ENCODE peak calls at places on chromosomes 7 and 10, in six cellular contexts. One of them, this sample, is unnamed.

GRCh38 chr7:44548893-44549292 is 7.8 kb upstream of the NPC1L1 start:
- DNase-seq in neuronal stem cell: no peak
- DNase-seq in mesenchymal stem cell: no peak
- DNase-seq in H9: no peak
- DNase-seq in H1: no peak
- DNase-seq in trophoblast cell: no peak
- DNase-seq in this sample: no peak

GRCh38 chr10:124527996-124528395 is 66.4 kb downstream of the LHPP start:
- DNase-seq in neuronal stem cell: no peak
- DNase-seq in mesenchymal stem cell: no peak
- DNase-seq in H9: no peak
- DNase-seq in H1: no peak
- DNase-seq in trophoblast cell: no peak
- DNase-seq in this sample: no peak

GRCh38 chr10:80585812-80586211 is 48.1 kb downstream of the SH2D4B start:
- DNase-seq in neuronal stem cell: no peak
- DNase-seq in mesenchymal stem cell: no peak
- DNase-seq in H9: no peak
- DNase-seq in H1: no peak
- DNase-seq in trophoblast cell: no peak
- DNase-seq in this sample: no peak

GRCh38 chr10:87551324-87551723 is 46.6 kb downstream of the MINPP1 start:
- DNase-seq in neuronal stem cell: no peak
- DNase-seq in mesenchymal stem cell: no peak
- DNase-seq in H9: no peak
- DNase-seq in H1: no peak
- DNase-seq in trophoblast cell: no peak
- DNase-seq in this sample: no peak

GRCh38 chr10:63115732-63116383 is 17.3 kb upstream of the NRBF2 start:
- DNase-seq in neuronal stem cell: peak; percentile 53
- DNase-seq in mesenchymal stem cell: peak; percentile 74
- DNase-seq in H9: no peak
- DNase-seq in H1: no peak
- DNase-seq in trophoblast cell: peak; percentile 86
- DNase-seq in this sample: peak; percentile 75

GRCh38 chr10:13414855-13415254 is 66.8 kb upstream of the SEPHS1 start:
- DNase-seq in neuronal stem cell: no peak
- DNase-seq in mesenchymal stem cell: peak; percentile 16
- DNase-seq in H9: peak; percentile 69
- DNase-seq in H1: no peak
- DNase-seq in trophoblast cell: peak; percentile 64
- DNase-seq in this sample: no peak

GRCh38 chr7:78225534-78225933 is 427.0 kb downstream of the PHTF2 start:
- DNase-seq in neuronal stem cell: no peak
- DNase-seq in mesenchymal stem cell: peak; percentile 24
- DNase-seq in H9: no peak
- DNase-seq in H1: no peak
- DNase-seq in trophoblast cell: no peak
- DNase-seq in this sample: peak; percentile 59

GRCh38 chr10:74177140-74177677 is 26.2 kb downstream of the ADK start:
- DNase-seq in neuronal stem cell: no peak
- DNase-seq in mesenchymal stem cell: peak; percentile 52
- DNase-seq in H9: no peak
- DNase-seq in H1: no peak
- DNase-seq in trophoblast cell: peak; percentile 91
- DNase-seq in this sample: peak; percentile 17

GRCh38 chr7:50217961-50218360 is 86.6 kb upstream of the IKZF1 start:
- DNase-seq in neuronal stem cell: no peak
- DNase-seq in mesenchymal stem cell: no peak
- DNase-seq in H9: no peak
- DNase-seq in H1: no peak
- DNase-seq in trophoblast cell: no peak
- DNase-seq in this sample: no peak

GRCh38 chr7:37428681-37429434 is 19.8 kb downstream of the ELMO1 start:
- DNase-seq in neuronal stem cell: no peak
- DNase-seq in mesenchymal stem cell: no peak
- DNase-seq in H9: no peak
- DNase-seq in H1: no peak
- DNase-seq in trophoblast cell: no peak
- DNase-seq in this sample: no peak

GRCh38 chr7:37427276-37427940 is 21.3 kb downstream of the ELMO1 start:
- DNase-seq in neuronal stem cell: no peak
- DNase-seq in mesenchymal stem cell: no peak
- DNase-seq in H9: no peak
- DNase-seq in H1: no peak
- DNase-seq in trophoblast cell: no peak
- DNase-seq in this sample: no peak

GRCh38 chr7:37424532-37424931 is 24.1 kb downstream of the ELMO1 start:
- DNase-seq in neuronal stem cell: no peak
- DNase-seq in mesenchymal stem cell: no peak
- DNase-seq in H9: no peak
- DNase-seq in H1: no peak
- DNase-seq in trophoblast cell: no peak
- DNase-seq in this sample: no peak

GRCh38 chr7:37424995-37425394 is 23.7 kb downstream of the ELMO1 start:
- DNase-seq in neuronal stem cell: no peak
- DNase-seq in mesenchymal stem cell: no peak
- DNase-seq in H9: no peak
- DNase-seq in H1: no peak
- DNase-seq in trophoblast cell: peak; percentile 60
- DNase-seq in this sample: no peak

DNA sequence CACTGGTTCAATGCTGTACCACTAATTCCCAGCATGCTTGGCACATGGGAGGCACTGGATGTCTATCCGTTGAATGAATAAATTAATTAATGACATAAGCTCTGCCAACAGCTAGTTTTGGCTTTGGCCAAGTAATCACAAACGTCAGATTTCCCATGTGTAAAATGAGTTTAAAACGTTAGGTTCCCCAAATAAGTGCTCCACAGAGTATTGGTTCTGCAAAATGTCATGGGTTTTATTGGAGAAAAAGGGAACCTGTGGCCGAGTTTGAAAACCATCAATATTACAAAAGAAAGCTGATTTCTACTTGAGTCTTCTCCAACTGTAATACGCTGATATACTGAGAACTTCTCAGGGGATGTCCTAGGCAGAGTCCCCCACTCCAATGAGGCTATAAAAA is 23.2 kb downstream of the ELMO1 start:
- DNase-seq in neuronal stem cell: no peak
- DNase-seq in mesenchymal stem cell: no peak
- DNase-seq in H9: no peak
- DNase-seq in H1: no peak
- DNase-seq in trophoblast cell: peak; percentile 21
- DNase-seq in this sample: no peak
- H4K91ac ChIP-seq in neuronal stem cell: no peak overlapping the region
- H4K91ac ChIP-seq in mesenchymal stem cell: no peak overlapping the region
- H4K91ac ChIP-seq in H9: no peak overlapping the region
- H4K91ac ChIP-seq in H1: no peak overlapping the region
- H4K91ac ChIP-seq in trophoblast cell: no peak overlapping the region
- H4K91ac ChIP-seq in this sample: no peak overlapping the region

GRCh38 chr7:101154693-101155102 is 422 bp downstream of the AP1S1 start:
- DNase-seq in neuronal stem cell: no peak
- DNase-seq in mesenchymal stem cell: no peak
- DNase-seq in H9: no peak
- DNase-seq in H1: no peak
- DNase-seq in trophoblast cell: no peak
- DNase-seq in this sample: no peak
- H2BK120ac ChIP-seq in neuronal stem cell: peak overlapping the region; percentile 51
- H2BK120ac ChIP-seq in mesenchymal stem cell: peak overlapping the region; percentile 54
- H2BK120ac ChIP-seq in H9: no peak overlapping the region
- H2BK120ac ChIP-seq in H1: no peak overlapping the region
- H2BK120ac ChIP-seq in trophoblast cell: peak overlapping the region; percentile 89
- H2BK120ac ChIP-seq in this sample: peak overlapping the region; percentile 23

GRCh38 chr10:129857242-129857960 is 106.7 kb downstream of the EBF3 start:
- DNase-seq in neuronal stem cell: no peak
- DNase-seq in mesenchymal stem cell: no peak
- DNase-seq in H9: no peak
- DNase-seq in H1: no peak
- DNase-seq in trophoblast cell: no peak
- DNase-seq in this sample: no peak

GRCh38 chr10:129860396-129860795 is 103.7 kb downstream of the EBF3 start:
- DNase-seq in neuronal stem cell: no peak
- DNase-seq in mesenchymal stem cell: no peak
- DNase-seq in H9: no peak
- DNase-seq in H1: no peak
- DNase-seq in trophoblast cell: no peak
- DNase-seq in this sample: no peak

GRCh38 chr10:129855836-129856563 is 108.1 kb downstream of the EBF3 start:
- DNase-seq in neuronal stem cell: no peak
- DNase-seq in mesenchymal stem cell: no peak
- DNase-seq in H9: no peak
- DNase-seq in H1: no peak
- DNase-seq in trophoblast cell: no peak
- DNase-seq in this sample: no peak

GRCh38 chr10:129861776-129862530 is 102.1 kb downstream of the EBF3 start:
- DNase-seq in neuronal stem cell: no peak
- DNase-seq in mesenchymal stem cell: no peak
- DNase-seq in H9: no peak
- DNase-seq in H1: no peak
- DNase-seq in trophoblast cell: no peak
- DNase-seq in this sample: no peak

DNA sequence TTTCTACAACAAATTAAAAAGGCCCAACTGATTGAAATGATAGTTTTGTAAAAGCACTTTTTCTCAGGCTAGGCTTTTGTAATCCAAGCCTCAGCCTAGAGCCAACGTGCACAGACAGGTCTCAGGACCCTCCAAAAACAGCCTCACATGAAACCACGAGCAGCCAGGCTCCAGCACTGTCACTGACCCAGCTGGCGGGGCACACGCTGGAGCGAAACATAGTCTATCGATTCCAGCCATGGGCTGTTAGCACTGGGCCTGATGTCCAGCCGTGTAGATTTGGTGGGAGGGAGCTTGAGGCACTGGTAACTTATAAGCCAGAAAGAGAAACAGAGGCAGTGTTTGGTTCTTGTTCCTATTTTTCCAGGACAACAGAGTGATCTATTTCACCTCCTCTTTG is 104.5 kb downstream of the EBF3 start:
- DNase-seq in neuronal stem cell: no peak
- DNase-seq in mesenchymal stem cell: no peak
- DNase-seq in H9: no peak
- DNase-seq in H1: no peak
- DNase-seq in trophoblast cell: no peak
- DNase-seq in this sample: no peak
- H4K91ac ChIP-seq in neuronal stem cell: no peak overlapping the region
- H4K91ac ChIP-seq in mesenchymal stem cell: no peak overlapping the region
- H4K91ac ChIP-seq in H9: no peak overlapping the region
- H4K91ac ChIP-seq in H1: no peak overlapping the region
- H4K91ac ChIP-seq in trophoblast cell: no peak overlapping the region
- H4K91ac ChIP-seq in this sample: no peak overlapping the region

DNA sequence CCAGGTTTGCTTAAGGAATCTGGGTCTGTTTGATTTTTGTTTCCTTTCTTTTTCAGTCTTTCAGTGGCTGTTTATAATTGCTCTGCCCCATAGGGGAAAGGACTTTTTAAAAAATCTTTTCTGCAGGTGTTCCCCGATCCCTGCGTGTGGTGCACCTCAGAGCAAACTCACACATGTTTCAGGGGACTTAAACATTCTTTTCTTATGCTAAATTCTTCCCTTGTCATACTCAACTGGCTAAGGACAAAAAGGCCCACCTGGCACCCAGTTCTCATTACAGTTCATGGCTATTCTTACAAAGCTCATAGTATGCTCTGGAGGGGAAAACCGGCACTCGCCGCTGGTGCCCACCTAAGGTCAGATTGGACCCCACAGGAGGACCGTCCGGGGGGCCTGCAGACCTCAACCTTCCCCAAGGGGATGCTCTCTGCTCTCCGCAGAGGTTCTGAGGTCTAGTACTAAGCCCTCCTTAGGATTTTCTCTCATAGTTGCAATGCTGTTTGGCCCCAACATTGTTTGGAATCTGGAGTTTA is 220.3 kb downstream of the HGF start:
- DNase-seq in neuronal stem cell: no peak
- DNase-seq in mesenchymal stem cell: no peak
- DNase-seq in H9: peak; percentile 45
- DNase-seq in H1: no peak
- DNase-seq in trophoblast cell: no peak
- DNase-seq in this sample: no peak
- H2BK120ac ChIP-seq in neuronal stem cell: no peak overlapping the region
- H2BK120ac ChIP-seq in mesenchymal stem cell: no peak overlapping the region
- H2BK120ac ChIP-seq in H9: peak overlapping the region; percentile 86
- H2BK120ac ChIP-seq in H1: peak overlapping the region; percentile 33
- H2BK120ac ChIP-seq in trophoblast cell: no peak overlapping the region
- H2BK120ac ChIP-seq in this sample: no peak overlapping the region

GRCh38 chr10:97003151-97003803 is 171.2 kb downstream of the LCOR start:
- DNase-seq in neuronal stem cell: no peak
- DNase-seq in mesenchymal stem cell: no peak
- DNase-seq in H9: no peak
- DNase-seq in H1: no peak
- DNase-seq in trophoblast cell: no peak
- DNase-seq in this sample: no peak
- H4K91ac ChIP-seq in neuronal stem cell: no peak overlapping the region
- H4K91ac ChIP-seq in mesenchymal stem cell: no peak overlapping the region
- H4K91ac ChIP-seq in H9: no peak overlapping the region
- H4K91ac ChIP-seq in H1: no peak overlapping the region
- H4K91ac ChIP-seq in trophoblast cell: no peak overlapping the region
- H4K91ac ChIP-seq in this sample: no peak overlapping the region

GRCh38 chr10:110871236-110872084 is at the start of gene PDCD4:
- DNase-seq in neuronal stem cell: peak; percentile 99
- DNase-seq in mesenchymal stem cell: peak; percentile 98
- DNase-seq in H9: peak; percentile 100
- DNase-seq in H1: peak; percentile 97
- DNase-seq in trophoblast cell: peak; percentile 99
- DNase-seq in this sample: peak; percentile 96
- H2BK120ac ChIP-seq in neuronal stem cell: peak within 1 kb of the TSS; percentile 81
- H2BK120ac ChIP-seq in mesenchymal stem cell: peak within 1 kb of the TSS; percentile 80
- H2BK120ac ChIP-seq in H9: peak within 1 kb of the TSS; percentile 87
- H2BK120ac ChIP-seq in H1: peak within 1 kb of the TSS; percentile 9
- H2BK120ac ChIP-seq in trophoblast cell: peak within 1 kb of the TSS; percentile 68
- H2BK120ac ChIP-seq in this sample: peak within 1 kb of the TSS; percentile 85

GRCh38 chr7:99235925-99236324 is 28.0 kb upstream of the KPNA7 start:
- DNase-seq in neuronal stem cell: no peak
- DNase-seq in mesenchymal stem cell: no peak
- DNase-seq in H9: no peak
- DNase-seq in H1: no peak
- DNase-seq in trophoblast cell: no peak
- DNase-seq in this sample: no peak
- H4K91ac ChIP-seq in neuronal stem cell: no peak overlapping the region
- H4K91ac ChIP-seq in mesenchymal stem cell: no peak overlapping the region
- H4K91ac ChIP-seq in H9: no peak overlapping the region
- H4K91ac ChIP-seq in H1: no peak overlapping the region
- H4K91ac ChIP-seq in trophoblast cell: no peak overlapping the region
- H4K91ac ChIP-seq in this sample: no peak overlapping the region

This sample was measured in IMR-90.